ENCODE peak calls at places on chromosomes 13 and 19, in five cellular contexts. A is effector memory CD4-positive, alpha-beta T cell; I is non-pigmented ciliary epithelial cell; Q is left colon; Z is stimulated activated CD8-positive, alpha-beta memory T cell treated with anti-CD3 and anti-CD28 coated beads, Interleukin-15, amount 100 ng/mL, for 24 hours. M is an unnamed sample.

GRCh38 chr19:29549105-29550070 is 23.6 kb downstream of the VSTM2B start:
- DNase-seq in A (no peak), I (no peak), Q (no peak), Z (no peak), M (no peak)

GRCh38 chr19:37313335-37313627 is 57.6 kb upstream of the ZNF527 start:
- DNase-seq in A (no peak), I (no peak), Q (no peak), Z (no peak), M (no peak)

GRCh38 chr13:113364371-113364932 is 522 bp upstream of the GRTP1 start:
- DNase-seq in A (no peak), I (no peak), Q (peak; percentile 52), Z (no peak), M (no peak)

GRCh38 chr19:16265890-16266585 is 58.6 kb upstream of the KLF2 start:
- DNase-seq in A (no peak), I (no peak), Q (no peak), Z (no peak), M (no peak)

GRCh38 chr13:77460195-77460594 is 75.3 kb upstream of the SCEL start:
- DNase-seq in A (no peak), I (no peak), Q (peak; percentile 13), Z (no peak), M (no peak)

GRCh38 chr13:112236539-112237197 is 139.5 kb upstream of the SPACA7 start:
- DNase-seq in A (no peak), I (no peak), Q (no peak), Z (no peak), M (no peak)

GRCh38 chr19:43078311-43078710 is 4.2 kb downstream of the PSG2 start:
- DNase-seq in A (no peak), I (peak; percentile 72), Q (no peak), Z (no peak), M (no peak)

GRCh38 chr19:46859637-46860124 is 1.1 kb upstream of the ARHGAP35 start:
- DNase-seq in A (no peak), I (no peak), Q (peak; percentile 78), Z (no peak), M (no peak)

GRCh38 chr13:19117913-19118739 is 63.5 kb downstream of the TUBA3C start:
- DNase-seq in A (no peak), I (no peak), Q (no peak), Z (no peak), M (no peak)

GRCh38 chr19:2248136-2249009 is 750 bp upstream of the AMH start:
- DNase-seq in A (no peak), I (no peak), Q (no peak), Z (no peak), M (no peak)

GRCh38 chr13:89959074-89959473 is 1388.4 kb upstream of the MIR17HG start:
- DNase-seq in A (no peak), I (no peak), Q (no peak), Z (no peak), M (no peak)

GRCh38 chr19:49852631-49853126 is 1.7 kb downstream of the PTOV1 start:
- DNase-seq in A (no peak), I (no peak), Q (no peak), Z (no peak), M (peak; percentile 4)

GRCh38 chr13:32976046-32976781 is 40.0 kb upstream of the KL start:
- DNase-seq in A (no peak), I (no peak), Q (no peak), Z (no peak), M (no peak)

GRCh38 chr13:91346848-91347211 is 657 bp upstream of the MIR17HG start:
- DNase-seq in A (peak; percentile 14), I (no peak), Q (peak; percentile 36), Z (no peak), M (no peak)

GRCh38 chr13:46551410-46552301 is 1.3 kb upstream of the LRCH1 start:
- DNase-seq in A (peak; percentile 43), I (no peak), Q (peak; percentile 91), Z (peak; percentile 30), M (no peak)

GRCh38 chr19:58409010-58409790 is 751 bp downstream of the ZNF584 start:
- DNase-seq in A (no peak), I (no peak), Q (peak; percentile 31), Z (no peak), M (no peak)

GRCh38 chr19:15995536-15995935 is 46.7 kb downstream of the OR10H4 start:
- DNase-seq in A (no peak), I (no peak), Q (no peak), Z (no peak), M (no peak)

GRCh38 chr13:70938462-70938861 is 830.2 kb upstream of the KLHL1 start:
- DNase-seq in A (no peak), I (no peak), Q (no peak), Z (no peak), M (no peak)

GRCh38 chr13:110216403-110217041 is 90.4 kb downstream of the COL4A1 start:
- DNase-seq in A (no peak), I (peak; percentile 56), Q (no peak), Z (no peak), M (no peak)

GRCh38 chr13:100305398-100305797 is 216.5 kb downstream of the PCCA start:
- DNase-seq in A (no peak), I (no peak), Q (no peak), Z (no peak), M (no peak)

GRCh38 chr19:38735257-38735686 is 9.0 kb downstream of the CAPN12 start:
- DNase-seq in A (peak; percentile 50), I (no peak), Q (peak; percentile 76), Z (no peak), M (no peak)

GRCh38 chr13:85798999-85799646 is at the start of gene SLITRK6:
- DNase-seq in A (no peak), I (peak; percentile 46), Q (no peak), Z (no peak), M (no peak)

GRCh38 chr13:48942131-48942530 is 33.6 kb upstream of the FNDC3A start:
- DNase-seq in A (no peak), I (peak; percentile 28), Q (no peak), Z (no peak), M (no peak)

GRCh38 chr19:20662421-20663105 is 1.2 kb upstream of the ZNF626 start:
- DNase-seq in A (no peak), I (no peak), Q (no peak), Z (no peak), M (no peak)

GRCh38 chr19:17073869-17074627 is 1.2 kb downstream of the HAUS8 start:
- DNase-seq in A (no peak), I (no peak), Q (peak; percentile 49), Z (no peak), M (no peak)

GRCh38 chr19:1173160-1173844 is 766 bp downstream of the SBNO2 start:
- DNase-seq in A (no peak), I (no peak), Q (peak; percentile 55), Z (no peak), M (no peak)

GRCh38 chr13:110320645-110321044 is 13.6 kb downstream of the COL4A2 start:
- DNase-seq in A (no peak), I (no peak), Q (no peak), Z (no peak), M (no peak)

GRCh38 chr19:47283405-47284059 is 8.8 kb downstream of the INAFM1 start:
- DNase-seq in A (no peak), I (no peak), Q (no peak), Z (no peak), M (no peak)

GRCh38 chr19:8231073-8231604 is 22.0 kb downstream of the CERS4 start:
- DNase-seq in A (no peak), I (no peak), Q (no peak), Z (no peak), M (no peak)

GRCh38 chr19:42293539-42293938 is 8.4 kb upstream of the PRR19 start:
- DNase-seq in A (no peak), I (no peak), Q (no peak), Z (no peak), M (no peak)

GRCh38 chr13:39515231-39515630 is 87.8 kb downstream of the LHFPL6 start:
- DNase-seq in A (no peak), I (no peak), Q (no peak), Z (no peak), M (no peak)

GRCh38 chr19:19696386-19696785 is 27.7 kb downstream of the ZNF101 start:
- DNase-seq in A (no peak), I (no peak), Q (no peak), Z (no peak), M (no peak)